ENCODE peak calls at places on chromosome 18, in nine cellular contexts. C is neural crest cell; F is EL; W is amygdala; U is activated CD4-positive, alpha-beta T cell treated with anti-CD3 and anti-CD28 coated beads, Interleukin-2, amount 50 U/mL, for 4 hours; B is activated CD8-positive, alpha-beta memory T cell treated with anti-CD3 and anti-CD28 coated beads, Interleukin-2, amount 50 U/mL, for 48 hours; E is NCI-H1105; T is ELR; A is sigmoid colon. O is an unnamed sample.

GRCh38 chr18:29434650-29435049 is 1257.7 kb upstream of the CDH2 start:
- DNase-seq in C (no peak), E (no peak), T (no peak), U (no peak), F (peak), W (no peak), B (no peak), A (no peak), O (no peak)

GRCh38 chr18:79624356-79624961 is 55.1 kb upstream of the CTDP1 start:
- DNase-seq in T (no peak), C (no peak), A (peak), E (no peak), B (no peak), F (no peak), U (no peak), W (no peak), O (no peak)

GRCh38 chr18:26088482-26088881 is 1.9 kb downstream of the SS18 start:
- DNase-seq in T (peak), C (no peak), U (no peak), W (no peak), F (peak), E (no peak), A (no peak), B (no peak), O (no peak)

GRCh38 chr18:59049726-59050660 is 89.7 kb upstream of the SEC11C start:
- DNase-seq in A (no peak), W (no peak), F (no peak), C (no peak), U (no peak), B (no peak), E (no peak), T (no peak), O (peak)

GRCh38 chr18:31716362-31716761 is 32.0 kb upstream of the B4GALT6 start:
- DNase-seq in W (no peak), B (no peak), A (no peak), T (no peak), U (no peak), E (no peak), C (no peak), F (no peak), O (no peak)

GRCh38 chr18:48186084-48186798 is 222.9 kb downstream of the ZBTB7C start:
- DNase-seq in C (peak), W (no peak), F (no peak), U (no peak), T (no peak), B (peak), A (no peak), E (peak), O (peak)

GRCh38 chr18:60090170-60090569 is 190.4 kb downstream of the PMAIP1 start:
- DNase-seq in U (no peak), A (no peak), C (no peak), E (no peak), T (no peak), F (no peak), W (no peak), B (no peak), O (peak)

GRCh38 chr18:54945726-54946125 is 13.5 kb downstream of the CCDC68 start:
- DNase-seq in B (no peak), E (no peak), C (no peak), T (no peak), F (no peak), U (no peak), A (no peak), W (no peak), O (no peak)

GRCh38 chr18:22385718-22386117 is 32.0 kb downstream of the CTAGE1 start:
- DNase-seq in U (no peak), E (no peak), W (no peak), T (peak), F (peak), A (no peak), C (no peak), B (no peak), O (no peak)

GRCh38 chr18:35474884-35475283 is 22.9 kb downstream of the INO80C start:
- DNase-seq in U (no peak), F (no peak), A (no peak), B (no peak), W (no peak), C (no peak), E (no peak), T (no peak), O (no peak)

GRCh38 chr18:74928194-74928968 is 280.6 kb downstream of the PTGR3 start:
- DNase-seq in F (no peak), E (no peak), A (no peak), B (no peak), U (no peak), W (no peak), T (no peak), C (no peak), O (no peak)

GRCh38 chr18:23178661-23179081 is 43.4 kb downstream of the CABLES1 start:
- DNase-seq in C (no peak), F (no peak), W (no peak), A (no peak), T (no peak), E (no peak), U (no peak), B (no peak), O (peak)

O was measured in NCI-H146.